ENCODE peak calls at places on chromosomes 2 and 18, in seven cellular contexts. J is mammary epithelial cell, Q is H1, K is endodermal cell, D is psoas muscle, H is stomach, L is spleen. W is an unnamed sample. For H3K27me3 and H3K4me1, the result is how much of the 10 kb centered on the place peaks cover.

GRCh38 chr2:174607989-174608865 is 10.6 kb upstream of the WIPF1 start:
- DNase-seq in H (no peak), D (no peak), Q (no peak), K (no peak), L (no peak), J (no peak), W (no peak)

GRCh38 chr2:189662674-189663226 is 1.5 kb downstream of the ASNSD1 start:
- DNase-seq in L (no peak), H (no peak), K (no peak), J (no peak), Q (no peak), D (no peak), W (no peak)

GRCh38 chr2:43199492-43200481 is 26.6 kb downstream of the ZFP36L2 start:
- DNase-seq in K (peak), H (peak), Q (no peak), J (peak), D (no peak), L (no peak), W (no peak)

GRCh38 chr18:21489119-21489750 is 111.3 kb downstream of the ESCO1 start:
- DNase-seq in Q (peak), J (peak), L (no peak), H (peak), K (peak), D (no peak), W (no peak)

GRCh38 chr2:138201326-138201725 is 237.1 kb downstream of the HNMT start:
- DNase-seq in K (no peak), J (peak), D (no peak), Q (no peak), H (no peak), L (no peak), W (no peak)

GRCh38 chr2:224412064-224412921 is 10.4 kb upstream of the FAM124B start:
- DNase-seq in H (no peak), Q (no peak), D (no peak), J (peak), L (no peak), K (no peak), W (no peak)

GRCh38 chr2:56465491-56465890 is 281.7 kb downstream of the CCDC85A start:
- DNase-seq in D (no peak), H (no peak), J (no peak), L (no peak), Q (no peak), K (no peak), W (no peak)

GRCh38 chr2:237532225-237532624 is 34.1 kb upstream of the PRLH start:
- DNase-seq in J (peak), D (no peak), L (peak), K (no peak), H (no peak), Q (no peak), W (no peak)

GRCh38 chr2:207513577-207514257 is 16.0 kb upstream of the CREB1 start:
- DNase-seq in H (no peak), J (peak), L (no peak), Q (no peak), K (no peak), D (no peak), W (no peak)

GRCh38 chr18:57436965-57437333 is 1.8 kb downstream of the ONECUT2 start:
- DNase-seq in L (no peak), K (no peak), H (no peak), D (no peak), Q (no peak), J (no peak), W (no peak)

GRCh38 chr2:126908721-126909177 is 10.1 kb downstream of the TEX51 start:
- DNase-seq in L (peak), D (no peak), K (peak), J (no peak), H (no peak), Q (peak), W (no peak)

GRCh38 chr18:7038330-7038846 is 79.2 kb downstream of the LAMA1 start:
- DNase-seq in Q (peak), D (peak), K (peak), J (peak), H (no peak), L (no peak), W (peak)

GRCh38 chr2:239328306-239329191 is 72.3 kb downstream of the HDAC4 start:
- DNase-seq in H (peak), L (no peak), Q (peak), D (peak), J (no peak), K (peak), W (peak)

GRCh38 chr2:161123531-161124030 is 36.6 kb upstream of the TANK start:
- DNase-seq in K (no peak), J (peak), D (no peak), L (no peak), Q (no peak), H (no peak), W (no peak)

GRCh38 chr18:57445488-57446319 is 10.5 kb downstream of the ONECUT2 start:
- DNase-seq in J (no peak), L (no peak), Q (no peak), K (no peak), H (no peak), D (no peak), W (no peak)

GRCh38 chr2:137846993-137847392 is 117.3 kb upstream of the HNMT start:
- DNase-seq in K (no peak), Q (no peak), L (no peak), D (no peak), H (no peak), J (no peak), W (no peak)

GRCh38 chr18:63774511-63774910 is 707 bp upstream of the SERPINB7 start:
- DNase-seq in K (no peak), D (no peak), Q (no peak), J (peak), L (no peak), H (no peak), W (no peak)

GRCh38 chr18:63773616-63774015 is 1.6 kb upstream of the SERPINB7 start:
- DNase-seq in D (no peak), J (no peak), H (no peak), L (no peak), Q (no peak), K (no peak), W (no peak)

GRCh38 chr18:63779386-63779785 is 4.2 kb downstream of the SERPINB7 start:
- DNase-seq in H (no peak), J (peak), K (no peak), D (no peak), L (no peak), Q (no peak), W (no peak)

DNA sequence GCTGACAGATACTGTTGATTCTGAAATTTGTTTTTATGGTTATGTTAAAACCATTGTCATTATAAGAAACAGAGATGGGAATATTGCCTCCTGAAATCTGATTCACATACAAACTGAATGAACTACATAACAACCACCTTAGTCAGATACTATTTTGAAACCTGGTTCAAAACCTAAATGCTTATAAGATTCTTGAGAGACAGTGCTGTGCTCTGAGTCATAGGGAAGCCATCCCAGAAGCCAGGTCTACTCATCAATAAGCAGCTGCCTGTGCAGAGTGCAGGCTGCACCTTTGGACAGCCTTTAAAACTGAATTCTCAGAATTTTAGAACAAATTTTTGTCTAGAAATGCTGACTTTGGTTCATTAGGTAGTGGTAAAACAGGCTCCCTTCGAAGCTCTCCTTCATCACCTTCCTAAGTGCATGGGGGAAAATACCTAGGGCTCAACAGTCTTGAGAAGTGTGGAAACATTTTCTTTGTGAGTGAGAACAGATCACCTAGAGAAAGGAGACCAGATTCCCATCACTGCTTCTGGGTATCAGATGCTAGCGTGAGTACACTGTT is at the start of gene SERPINB7:
- DNase-seq in J (peak), H (no peak), Q (no peak), L (no peak), D (no peak), K (no peak), W (no peak)
- H3K4me3 ChIP-seq in J (peak), H (no peak), Q (no peak), L (no peak), D (no peak), K (no peak), W (no peak)

DNA sequence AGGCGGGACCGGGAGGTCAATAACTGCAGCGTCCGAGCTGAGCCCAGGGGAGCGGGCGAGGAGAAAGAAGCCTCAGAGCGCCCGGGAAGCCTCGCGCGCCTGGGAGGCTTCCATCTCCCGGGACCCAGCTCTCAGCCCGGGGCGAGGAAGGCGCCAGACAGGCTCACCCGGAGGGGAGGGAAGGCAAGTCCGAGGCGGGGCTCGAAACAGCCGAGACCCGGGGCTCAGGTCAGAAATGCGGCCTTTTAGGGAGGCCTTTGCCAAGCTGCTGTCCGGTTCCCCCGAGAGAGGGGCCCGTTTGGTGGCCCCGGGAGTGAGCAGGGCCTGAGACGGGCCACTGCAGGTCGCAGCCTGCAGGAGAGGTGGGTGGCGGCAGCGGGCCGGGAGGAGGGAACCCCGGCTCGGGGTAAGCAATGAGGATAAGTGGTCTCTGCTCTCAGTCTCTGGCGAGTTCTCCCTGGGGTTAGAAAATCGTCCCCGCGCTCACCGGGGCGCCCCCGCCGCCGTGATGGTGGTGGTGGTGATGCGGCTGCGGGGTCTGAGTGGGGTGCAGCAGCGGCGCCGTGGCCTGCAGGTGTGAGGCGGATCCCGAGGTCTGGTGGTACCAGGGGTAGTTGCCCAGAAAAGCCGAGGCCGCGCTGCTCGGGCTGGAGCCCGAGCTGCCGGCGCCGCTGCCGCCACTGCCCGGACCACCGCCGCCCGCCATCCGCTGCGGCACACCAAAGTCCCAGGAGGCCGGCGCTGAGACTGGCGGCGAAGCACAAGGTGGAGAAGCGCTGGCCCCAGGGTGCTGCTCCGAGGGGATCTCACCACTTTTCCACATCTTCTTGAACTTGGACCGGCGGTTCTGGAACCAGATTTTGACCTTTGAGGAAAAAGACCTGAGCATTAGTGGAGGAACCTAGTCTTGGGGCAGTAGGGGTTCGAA is 2.4 kb downstream of the DLX2 start:
- DNase-seq in D (no peak), Q (peak), H (no peak), J (no peak), L (peak), K (peak), W (no peak)
- H3K27me3 ChIP-seq in D (half or more), Q (half or more), H (half or more), J (under half), L (half or more), K (half or more), W (under half)

GRCh38 chr2:227451655-227451992 is 20.3 kb upstream of the AGFG1 start:
- DNase-seq in K (no peak), J (no peak), H (no peak), L (no peak), D (no peak), Q (no peak), W (no peak)

GRCh38 chr2:227454323-227454860 is 17.6 kb upstream of the AGFG1 start:
- DNase-seq in D (no peak), H (no peak), K (no peak), J (no peak), Q (no peak), L (no peak), W (no peak)

GRCh38 chr2:227453810-227454209 is 18.1 kb upstream of the AGFG1 start:
- DNase-seq in Q (no peak), D (no peak), K (no peak), J (no peak), L (no peak), H (no peak), W (no peak)

GRCh38 chr2:227450196-227450851 is 21.6 kb upstream of the AGFG1 start:
- DNase-seq in H (no peak), J (no peak), L (no peak), K (no peak), Q (no peak), D (no peak), W (no peak)

GRCh38 chr2:227450921-227451654 is 20.9 kb upstream of the AGFG1 start:
- DNase-seq in L (no peak), Q (no peak), D (no peak), H (no peak), J (no peak), K (no peak), W (no peak)
- H3K4me1 ChIP-seq in L (under half), Q (under half), D (under half), H (under half), J (under half), K (under half), W (under half)

GRCh38 chr18:13447621-13448020 is 229.1 kb downstream of the LDLRAD4 start:
- DNase-seq in J (no peak), L (no peak), K (peak), H (no peak), Q (no peak), D (peak), W (peak)
- H3K4me3 ChIP-seq in J (no peak), L (no peak), K (peak), H (no peak), Q (no peak), D (peak), W (no peak)

GRCh38 chr2:218960196-218961165 is 1.0 kb downstream of the CDK5R2 start:
- DNase-seq in K (peak), L (no peak), J (no peak), H (no peak), Q (peak), D (no peak), W (no peak)
- H3K27me3 ChIP-seq in K (half or more), L (half or more), J (under half), H (under half), Q (half or more), D (under half), W (under half)

GRCh38 chr2:217835931-217836881 is 166.6 kb downstream of the TNS1 start:
- DNase-seq in L (no peak), J (peak), K (peak), D (peak), Q (no peak), H (no peak), W (peak)
- H3K4me1 ChIP-seq in L (under half), J (under half), K (under half), D (half or more), Q (under half), H (under half), W (under half)

GRCh38 chr18:77208969-77209368 is 40.7 kb upstream of the GALR1 start:
- DNase-seq in Q (no peak), K (no peak), L (no peak), H (peak), D (no peak), J (no peak), W (peak)
- H3K4me3 ChIP-seq in Q (no peak), K (no peak), L (peak), H (no peak), D (peak), J (no peak), W (no peak)

GRCh38 chr2:19356545-19357382 is 1.7 kb downstream of the OSR1 start:
- DNase-seq in J (peak), D (no peak), L (no peak), K (peak), Q (no peak), H (no peak), W (no peak)

GRCh38 chr2:19353721-19354050 is 4.7 kb downstream of the OSR1 start:
- DNase-seq in J (no peak), H (no peak), D (no peak), L (no peak), Q (no peak), K (no peak), W (no peak)

GRCh38 chr2:19355931-19356544 is 2.4 kb downstream of the OSR1 start:
- DNase-seq in J (peak), H (no peak), D (no peak), K (no peak), L (no peak), Q (no peak), W (no peak)

GRCh38 chr2:19354417-19355022 is 3.9 kb downstream of the OSR1 start:
- DNase-seq in Q (no peak), K (no peak), J (no peak), L (no peak), D (no peak), H (no peak), W (no peak)

DNA sequence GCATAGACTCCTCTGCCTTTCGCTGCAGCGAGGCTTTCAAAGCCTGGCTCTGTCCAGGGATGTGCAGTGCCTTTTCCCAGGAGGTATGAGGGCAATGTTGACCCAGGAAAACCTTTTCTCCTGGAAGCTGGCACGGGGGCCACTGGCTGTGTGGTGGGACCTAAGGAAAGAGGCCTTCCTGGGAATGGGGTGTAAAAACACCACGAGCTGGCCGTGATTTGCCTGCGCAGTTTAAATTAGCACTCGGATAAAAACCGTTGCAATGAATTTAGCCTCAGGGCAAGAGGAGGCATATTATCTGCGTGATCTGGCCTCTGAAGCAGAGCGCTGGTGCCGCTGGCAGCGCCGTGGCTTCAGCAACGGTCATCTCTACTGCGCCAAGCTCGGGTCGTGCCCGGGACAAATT is 3.0 kb downstream of the OSR1 start:
- DNase-seq in H (no peak), L (no peak), D (no peak), K (no peak), J (peak), Q (no peak), W (no peak)
- H3K27me3 ChIP-seq in H (under half), L (half or more), D (under half), K (half or more), J (under half), Q (half or more), W (under half)

GRCh38 chr2:172435608-172435911 is 8.2 kb downstream of the ITGA6 start:
- DNase-seq in L (no peak), K (no peak), J (no peak), D (no peak), H (no peak), Q (no peak), W (no peak)
- H3K4me1 ChIP-seq in L (half or more), K (under half), J (half or more), D (half or more), H (half or more), Q (under half), W (under half)